ENCODE peak calls at places on chromosomes 3 and 15, in nine cellular contexts. V is AG09309; Q is NCI-H345; C is NCI-H1105; U is neural progenitor cell; L is HCEC 1CT; K is activated T-cell treated with anti-CD3 and anti-CD28 coated beads, Interleukin-2, amount 50 U/mL, for 72 hours; O is nephron progenitor cell; Z is C1 segment of cervical spinal cord. F is an unnamed sample.

GRCh38 chr3:112378989-112379692 is 46.2 kb downstream of the CD200 start:
- DNase-seq in V (peak; percentile 25), Q (no peak), C (no peak), U (no peak), L (peak; percentile 93), K (no peak), O (no peak), Z (no peak), F (no peak)

GRCh38 chr15:38879909-38880471 is 315.4 kb upstream of the RASGRP1 start:
- DNase-seq in V (no peak), Q (no peak), C (no peak), U (no peak), L (no peak), K (no peak), O (no peak), Z (no peak), F (no peak)

GRCh38 chr15:28984421-28985375 is 98.9 kb downstream of the APBA2 start:
- DNase-seq in V (no peak), Q (no peak), C (no peak), U (peak; percentile 73), L (peak; percentile 56), K (peak; percentile 35), O (peak; percentile 50), Z (peak; percentile 72), F (no peak)

GRCh38 chr15:51283026-51283425 is 55.4 kb downstream of the CYP19A1 start:
- DNase-seq in V (no peak), Q (no peak), C (no peak), U (no peak), L (no peak), K (no peak), O (no peak), Z (no peak), F (no peak)

GRCh38 chr15:45346381-45346780 is 32.0 kb downstream of the GATM start:
- DNase-seq in V (no peak), Q (no peak), C (no peak), U (no peak), L (no peak), K (no peak), O (no peak), Z (no peak), F (no peak)

GRCh38 chr3:158701666-158702065 is 29.2 kb upstream of the LXN start:
- DNase-seq in V (no peak), Q (no peak), C (no peak), U (no peak), L (peak; percentile 62), K (no peak), O (no peak), Z (no peak), F (no peak)

GRCh38 chr3:194876403-194877165 is 190.9 kb downstream of the FAM43A start:
- DNase-seq in V (no peak), Q (no peak), C (no peak), U (no peak), L (no peak), K (no peak), O (no peak), Z (no peak), F (no peak)

GRCh38 chr3:178646205-178646604 is 110.0 kb downstream of the KCNMB2 start:
- DNase-seq in V (no peak), Q (no peak), C (no peak), U (no peak), L (no peak), K (no peak), O (no peak), Z (no peak), F (no peak)

GRCh38 chr15:62833671-62834070 is 208.9 kb upstream of the TPM1 start:
- DNase-seq in V (no peak), Q (no peak), C (no peak), U (peak; percentile 22), L (no peak), K (no peak), O (no peak), Z (no peak), F (no peak)

GRCh38 chr15:75038948-75039533 is 15.7 kb downstream of the PPCDC start:
- DNase-seq in V (no peak), Q (no peak), C (no peak), U (no peak), L (no peak), K (no peak), O (no peak), Z (no peak), F (no peak)

GRCh38 chr3:105539897-105540296 is 173.2 kb downstream of the ALCAM start:
- DNase-seq in V (no peak), Q (no peak), C (peak; percentile 55), U (no peak), L (no peak), K (no peak), O (no peak), Z (no peak), F (peak; percentile 94)

GRCh38 chr3:4540267-4540666 is 47.1 kb downstream of the ITPR1 start:
- DNase-seq in V (no peak), Q (no peak), C (no peak), U (no peak), L (no peak), K (no peak), O (no peak), Z (no peak), F (no peak)

GRCh38 chr15:97037080-97037479 is 706.6 kb downstream of the NR2F2 start:
- DNase-seq in V (no peak), Q (no peak), C (no peak), U (no peak), L (no peak), K (no peak), O (no peak), Z (no peak), F (no peak)

F was measured in NCI-H1436.